ENCODE peak calls at places on chromosomes 13 and 19, in five cellular contexts. Q, J, V, L and H are unnamed samples.
A peak's percentile ranks its signal among the peaks of the same experiment; 100 is the strongest.

GRCh38 chr13:42000836-42001235 is 39.9 kb upstream of the VWA8 start:
- DNase-seq in Q (no peak), J (no peak), V (no peak), L (no peak), H (no peak)

GRCh38 chr13:46668302-46668720 is 115.3 kb downstream of the LRCH1 start:
- DNase-seq in Q (no peak), J (no peak), V (no peak), L (peak; percentile 58), H (no peak)

GRCh38 chr19:3275583-3276340 is 51.3 kb downstream of the CELF5 start:
- DNase-seq in Q (peak; percentile 81), J (peak; percentile 86), V (peak; percentile 91), L (peak; percentile 93), H (peak; percentile 90)

GRCh38 chr19:30535011-30535410 is 162.8 kb downstream of the ZNF536 start:
- DNase-seq in Q (no peak), J (no peak), V (no peak), L (no peak), H (no peak)

GRCh38 chr19:29119582-29119981 is 93.4 kb downstream of the UQCRFS1 start:
- DNase-seq in Q (no peak), J (peak; percentile 40), V (no peak), L (no peak), H (no peak)

GRCh38 chr13:51271008-51271407 is 48.8 kb downstream of the FAM124A start:
- DNase-seq in Q (no peak), J (no peak), V (no peak), L (no peak), H (no peak)

GRCh38 chr13:29654807-29655547 is 59.5 kb upstream of the SLC7A1 start:
- DNase-seq in Q (no peak), J (no peak), V (no peak), L (no peak), H (no peak)

GRCh38 chr13:114143806-114144605 is 11.6 kb upstream of the RASA3 start:
- DNase-seq in Q (peak; percentile 3), J (peak; percentile 66), V (no peak), L (peak; percentile 67), H (peak; percentile 55)

GRCh38 chr19:4636151-4636717 is 3.1 kb upstream of the TNFAIP8L1 start:
- DNase-seq in Q (peak; percentile 61), J (peak; percentile 91), V (no peak), L (peak; percentile 76), H (peak; percentile 86)

GRCh38 chr13:41563501-41564001 is 106.2 kb downstream of the RGCC start:
- DNase-seq in Q (no peak), J (no peak), V (no peak), L (no peak), H (no peak)

GRCh38 chr19:20233105-20233504 is 66.1 kb downstream of the ZNF486 start:
- DNase-seq in Q (no peak), J (no peak), V (no peak), L (no peak), H (no peak)